ENCODE peak calls at places on chromosomes 11 and 22, in ten cellular contexts. One of them, this sample, is unnamed.

GRCh38 chr11:5486421-5486820 is 2.1 kb upstream of the OR52D1 start:
- DNase-seq in sciatic nerve: no peak
- DNase-seq in HEK293T: no peak
- DNase-seq in stimulated activated CD8-positive, alpha-beta memory T cell treated with anti-CD3 and anti-CD28 coated beads, Interleukin-15, amount 100 ng/mL, for 1 hour: no peak
- DNase-seq in globus pallidus: no peak
- DNase-seq in NCI-H1417: no peak
- DNase-seq in Caco-2: no peak
- DNase-seq in iris pigment epithelial cell: no peak
- DNase-seq in stimulated activated naive CD8-positive, alpha-beta T cell treated with anti-CD3 and anti-CD28 coated beads, Interleukin-15, amount 100 ng/mL, for 72 hours: no peak
- DNase-seq in astrocyte of the cerebellum: no peak
- DNase-seq in this sample: no peak

GRCh38 chr22:38736257-38736570 is 19.6 kb downstream of the SUN2 start:
- DNase-seq in sciatic nerve: no peak
- DNase-seq in HEK293T: no peak
- DNase-seq in stimulated activated CD8-positive, alpha-beta memory T cell treated with anti-CD3 and anti-CD28 coated beads, Interleukin-15, amount 100 ng/mL, for 1 hour: no peak
- DNase-seq in globus pallidus: no peak
- DNase-seq in NCI-H1417: no peak
- DNase-seq in Caco-2: no peak
- DNase-seq in iris pigment epithelial cell: no peak
- DNase-seq in stimulated activated naive CD8-positive, alpha-beta T cell treated with anti-CD3 and anti-CD28 coated beads, Interleukin-15, amount 100 ng/mL, for 72 hours: peak; percentile 24
- DNase-seq in astrocyte of the cerebellum: no peak
- DNase-seq in this sample: no peak

GRCh38 chr11:117870176-117870952 is 6.1 kb downstream of the FXYD6 start:
- DNase-seq in sciatic nerve: no peak
- DNase-seq in HEK293T: no peak
- DNase-seq in stimulated activated CD8-positive, alpha-beta memory T cell treated with anti-CD3 and anti-CD28 coated beads, Interleukin-15, amount 100 ng/mL, for 1 hour: no peak
- DNase-seq in globus pallidus: peak; percentile 62
- DNase-seq in NCI-H1417: peak; percentile 34
- DNase-seq in Caco-2: no peak
- DNase-seq in iris pigment epithelial cell: no peak
- DNase-seq in stimulated activated naive CD8-positive, alpha-beta T cell treated with anti-CD3 and anti-CD28 coated beads, Interleukin-15, amount 100 ng/mL, for 72 hours: no peak
- DNase-seq in astrocyte of the cerebellum: no peak
- DNase-seq in this sample: no peak

GRCh38 chr11:117000039-117000740 is 98.0 kb downstream of the SIK3 start:
- DNase-seq in sciatic nerve: no peak
- DNase-seq in HEK293T: no peak
- DNase-seq in stimulated activated CD8-positive, alpha-beta memory T cell treated with anti-CD3 and anti-CD28 coated beads, Interleukin-15, amount 100 ng/mL, for 1 hour: no peak
- DNase-seq in globus pallidus: no peak
- DNase-seq in NCI-H1417: no peak
- DNase-seq in Caco-2: no peak
- DNase-seq in iris pigment epithelial cell: no peak
- DNase-seq in stimulated activated naive CD8-positive, alpha-beta T cell treated with anti-CD3 and anti-CD28 coated beads, Interleukin-15, amount 100 ng/mL, for 72 hours: no peak
- DNase-seq in astrocyte of the cerebellum: no peak
- DNase-seq in this sample: no peak

GRCh38 chr22:19760652-19761002 is at the start of gene TBX1:
- DNase-seq in sciatic nerve: no peak
- DNase-seq in HEK293T: peak; percentile 57
- DNase-seq in stimulated activated CD8-positive, alpha-beta memory T cell treated with anti-CD3 and anti-CD28 coated beads, Interleukin-15, amount 100 ng/mL, for 1 hour: no peak
- DNase-seq in globus pallidus: no peak
- DNase-seq in NCI-H1417: no peak
- DNase-seq in Caco-2: no peak
- DNase-seq in iris pigment epithelial cell: no peak
- DNase-seq in stimulated activated naive CD8-positive, alpha-beta T cell treated with anti-CD3 and anti-CD28 coated beads, Interleukin-15, amount 100 ng/mL, for 72 hours: no peak
- DNase-seq in astrocyte of the cerebellum: no peak
- DNase-seq in this sample: no peak

GRCh38 chr11:2569731-2570210 is 125.0 kb downstream of the KCNQ1 start:
- DNase-seq in sciatic nerve: peak; percentile 51
- DNase-seq in HEK293T: no peak
- DNase-seq in stimulated activated CD8-positive, alpha-beta memory T cell treated with anti-CD3 and anti-CD28 coated beads, Interleukin-15, amount 100 ng/mL, for 1 hour: no peak
- DNase-seq in globus pallidus: no peak
- DNase-seq in NCI-H1417: no peak
- DNase-seq in Caco-2: no peak
- DNase-seq in iris pigment epithelial cell: no peak
- DNase-seq in stimulated activated naive CD8-positive, alpha-beta T cell treated with anti-CD3 and anti-CD28 coated beads, Interleukin-15, amount 100 ng/mL, for 72 hours: no peak
- DNase-seq in astrocyte of the cerebellum: no peak
- DNase-seq in this sample: no peak

GRCh38 chr11:130585545-130585944 is 137.1 kb downstream of the ADAMTS15 start:
- DNase-seq in sciatic nerve: no peak
- DNase-seq in HEK293T: no peak
- DNase-seq in stimulated activated CD8-positive, alpha-beta memory T cell treated with anti-CD3 and anti-CD28 coated beads, Interleukin-15, amount 100 ng/mL, for 1 hour: no peak
- DNase-seq in globus pallidus: no peak
- DNase-seq in NCI-H1417: no peak
- DNase-seq in Caco-2: no peak
- DNase-seq in iris pigment epithelial cell: no peak
- DNase-seq in stimulated activated naive CD8-positive, alpha-beta T cell treated with anti-CD3 and anti-CD28 coated beads, Interleukin-15, amount 100 ng/mL, for 72 hours: no peak
- DNase-seq in astrocyte of the cerebellum: peak; percentile 71
- DNase-seq in this sample: no peak

GRCh38 chr11:125407046-125407445 is 89.0 kb downstream of the FEZ1 start:
- DNase-seq in sciatic nerve: no peak
- DNase-seq in HEK293T: no peak
- DNase-seq in stimulated activated CD8-positive, alpha-beta memory T cell treated with anti-CD3 and anti-CD28 coated beads, Interleukin-15, amount 100 ng/mL, for 1 hour: no peak
- DNase-seq in globus pallidus: no peak
- DNase-seq in NCI-H1417: no peak
- DNase-seq in Caco-2: no peak
- DNase-seq in iris pigment epithelial cell: no peak
- DNase-seq in stimulated activated naive CD8-positive, alpha-beta T cell treated with anti-CD3 and anti-CD28 coated beads, Interleukin-15, amount 100 ng/mL, for 72 hours: no peak
- DNase-seq in astrocyte of the cerebellum: no peak
- DNase-seq in this sample: no peak

GRCh38 chr22:33271390-33272161 is 213.4 kb upstream of the SYN3 start:
- DNase-seq in sciatic nerve: peak; percentile 68
- DNase-seq in HEK293T: no peak
- DNase-seq in stimulated activated CD8-positive, alpha-beta memory T cell treated with anti-CD3 and anti-CD28 coated beads, Interleukin-15, amount 100 ng/mL, for 1 hour: no peak
- DNase-seq in globus pallidus: peak; percentile 35
- DNase-seq in NCI-H1417: peak; percentile 2
- DNase-seq in Caco-2: no peak
- DNase-seq in iris pigment epithelial cell: no peak
- DNase-seq in stimulated activated naive CD8-positive, alpha-beta T cell treated with anti-CD3 and anti-CD28 coated beads, Interleukin-15, amount 100 ng/mL, for 72 hours: no peak
- DNase-seq in astrocyte of the cerebellum: peak; percentile 13
- DNase-seq in this sample: no peak

GRCh38 chr11:115760528-115760837 is 256.3 kb upstream of the CADM1 start:
- DNase-seq in sciatic nerve: no peak
- DNase-seq in HEK293T: no peak
- DNase-seq in stimulated activated CD8-positive, alpha-beta memory T cell treated with anti-CD3 and anti-CD28 coated beads, Interleukin-15, amount 100 ng/mL, for 1 hour: no peak
- DNase-seq in globus pallidus: no peak
- DNase-seq in NCI-H1417: no peak
- DNase-seq in Caco-2: no peak
- DNase-seq in iris pigment epithelial cell: no peak
- DNase-seq in stimulated activated naive CD8-positive, alpha-beta T cell treated with anti-CD3 and anti-CD28 coated beads, Interleukin-15, amount 100 ng/mL, for 72 hours: no peak
- DNase-seq in astrocyte of the cerebellum: no peak
- DNase-seq in this sample: no peak

GRCh38 chr22:29797351-29797750 is 30.2 kb downstream of the UQCR10 start:
- DNase-seq in sciatic nerve: no peak
- DNase-seq in HEK293T: no peak
- DNase-seq in stimulated activated CD8-positive, alpha-beta memory T cell treated with anti-CD3 and anti-CD28 coated beads, Interleukin-15, amount 100 ng/mL, for 1 hour: no peak
- DNase-seq in globus pallidus: peak; percentile 33
- DNase-seq in NCI-H1417: no peak
- DNase-seq in Caco-2: no peak
- DNase-seq in iris pigment epithelial cell: no peak
- DNase-seq in stimulated activated naive CD8-positive, alpha-beta T cell treated with anti-CD3 and anti-CD28 coated beads, Interleukin-15, amount 100 ng/mL, for 72 hours: no peak
- DNase-seq in astrocyte of the cerebellum: no peak
- DNase-seq in this sample: no peak

GRCh38 chr22:49046546-49047305 is 780.9 kb downstream of the BRD1 start:
- DNase-seq in sciatic nerve: peak; percentile 60
- DNase-seq in HEK293T: peak; percentile 42
- DNase-seq in stimulated activated CD8-positive, alpha-beta memory T cell treated with anti-CD3 and anti-CD28 coated beads, Interleukin-15, amount 100 ng/mL, for 1 hour: no peak
- DNase-seq in globus pallidus: peak; percentile 44
- DNase-seq in NCI-H1417: peak; percentile 1
- DNase-seq in Caco-2: peak; percentile 57
- DNase-seq in iris pigment epithelial cell: no peak
- DNase-seq in stimulated activated naive CD8-positive, alpha-beta T cell treated with anti-CD3 and anti-CD28 coated beads, Interleukin-15, amount 100 ng/mL, for 72 hours: peak; percentile 41
- DNase-seq in astrocyte of the cerebellum: no peak
- DNase-seq in this sample: no peak

GRCh38 chr11:57574061-57574460 is 6.6 kb upstream of the UBE2L6 start:
- DNase-seq in sciatic nerve: no peak
- DNase-seq in HEK293T: no peak
- DNase-seq in stimulated activated CD8-positive, alpha-beta memory T cell treated with anti-CD3 and anti-CD28 coated beads, Interleukin-15, amount 100 ng/mL, for 1 hour: no peak
- DNase-seq in globus pallidus: no peak
- DNase-seq in NCI-H1417: no peak
- DNase-seq in Caco-2: no peak
- DNase-seq in iris pigment epithelial cell: no peak
- DNase-seq in stimulated activated naive CD8-positive, alpha-beta T cell treated with anti-CD3 and anti-CD28 coated beads, Interleukin-15, amount 100 ng/mL, for 72 hours: no peak
- DNase-seq in astrocyte of the cerebellum: no peak
- DNase-seq in this sample: no peak

GRCh38 chr11:124315052-124315451 is 1.3 kb upstream of the OR8D1 start:
- DNase-seq in sciatic nerve: no peak
- DNase-seq in HEK293T: no peak
- DNase-seq in stimulated activated CD8-positive, alpha-beta memory T cell treated with anti-CD3 and anti-CD28 coated beads, Interleukin-15, amount 100 ng/mL, for 1 hour: no peak
- DNase-seq in globus pallidus: no peak
- DNase-seq in NCI-H1417: no peak
- DNase-seq in Caco-2: no peak
- DNase-seq in iris pigment epithelial cell: peak; percentile 87
- DNase-seq in stimulated activated naive CD8-positive, alpha-beta T cell treated with anti-CD3 and anti-CD28 coated beads, Interleukin-15, amount 100 ng/mL, for 72 hours: no peak
- DNase-seq in astrocyte of the cerebellum: no peak
- DNase-seq in this sample: peak; percentile 30

GRCh38 chr11:29300441-29300840 is 716.4 kb downstream of the KCNA4 start:
- DNase-seq in sciatic nerve: no peak
- DNase-seq in HEK293T: no peak
- DNase-seq in stimulated activated CD8-positive, alpha-beta memory T cell treated with anti-CD3 and anti-CD28 coated beads, Interleukin-15, amount 100 ng/mL, for 1 hour: no peak
- DNase-seq in globus pallidus: no peak
- DNase-seq in NCI-H1417: no peak
- DNase-seq in Caco-2: no peak
- DNase-seq in iris pigment epithelial cell: peak; percentile 93
- DNase-seq in stimulated activated naive CD8-positive, alpha-beta T cell treated with anti-CD3 and anti-CD28 coated beads, Interleukin-15, amount 100 ng/mL, for 72 hours: no peak
- DNase-seq in astrocyte of the cerebellum: peak; percentile 77
- DNase-seq in this sample: no peak

GRCh38 chr11:75344186-75344585 is 7.3 kb downstream of the ARRB1 start:
- DNase-seq in sciatic nerve: no peak
- DNase-seq in HEK293T: no peak
- DNase-seq in stimulated activated CD8-positive, alpha-beta memory T cell treated with anti-CD3 and anti-CD28 coated beads, Interleukin-15, amount 100 ng/mL, for 1 hour: no peak
- DNase-seq in globus pallidus: no peak
- DNase-seq in NCI-H1417: no peak
- DNase-seq in Caco-2: no peak
- DNase-seq in iris pigment epithelial cell: no peak
- DNase-seq in stimulated activated naive CD8-positive, alpha-beta T cell treated with anti-CD3 and anti-CD28 coated beads, Interleukin-15, amount 100 ng/mL, for 72 hours: no peak
- DNase-seq in astrocyte of the cerebellum: no peak
- DNase-seq in this sample: no peak

GRCh38 chr11:15896026-15896425 is 460.3 kb downstream of the SOX6 start:
- DNase-seq in sciatic nerve: no peak
- DNase-seq in HEK293T: no peak
- DNase-seq in stimulated activated CD8-positive, alpha-beta memory T cell treated with anti-CD3 and anti-CD28 coated beads, Interleukin-15, amount 100 ng/mL, for 1 hour: no peak
- DNase-seq in globus pallidus: no peak
- DNase-seq in NCI-H1417: no peak
- DNase-seq in Caco-2: no peak
- DNase-seq in iris pigment epithelial cell: no peak
- DNase-seq in stimulated activated naive CD8-positive, alpha-beta T cell treated with anti-CD3 and anti-CD28 coated beads, Interleukin-15, amount 100 ng/mL, for 72 hours: no peak
- DNase-seq in astrocyte of the cerebellum: no peak
- DNase-seq in this sample: no peak

GRCh38 chr11:2914475-2915195 is 14.6 kb downstream of the PHLDA2 start:
- DNase-seq in sciatic nerve: no peak
- DNase-seq in HEK293T: no peak
- DNase-seq in stimulated activated CD8-positive, alpha-beta memory T cell treated with anti-CD3 and anti-CD28 coated beads, Interleukin-15, amount 100 ng/mL, for 1 hour: no peak
- DNase-seq in globus pallidus: no peak
- DNase-seq in NCI-H1417: no peak
- DNase-seq in Caco-2: no peak
- DNase-seq in iris pigment epithelial cell: no peak
- DNase-seq in stimulated activated naive CD8-positive, alpha-beta T cell treated with anti-CD3 and anti-CD28 coated beads, Interleukin-15, amount 100 ng/mL, for 72 hours: no peak
- DNase-seq in astrocyte of the cerebellum: no peak
- DNase-seq in this sample: no peak

GRCh38 chr11:34624069-34624468 is 3.2 kb downstream of the EHF start:
- DNase-seq in sciatic nerve: no peak
- DNase-seq in HEK293T: no peak
- DNase-seq in stimulated activated CD8-positive, alpha-beta memory T cell treated with anti-CD3 and anti-CD28 coated beads, Interleukin-15, amount 100 ng/mL, for 1 hour: no peak
- DNase-seq in globus pallidus: no peak
- DNase-seq in NCI-H1417: no peak
- DNase-seq in Caco-2: no peak
- DNase-seq in iris pigment epithelial cell: no peak
- DNase-seq in stimulated activated naive CD8-positive, alpha-beta T cell treated with anti-CD3 and anti-CD28 coated beads, Interleukin-15, amount 100 ng/mL, for 72 hours: no peak
- DNase-seq in astrocyte of the cerebellum: no peak
- DNase-seq in this sample: no peak

GRCh38 chr11:2328040-2328439 is 26.2 kb downstream of the TSPAN32 start:
- DNase-seq in sciatic nerve: no peak
- DNase-seq in HEK293T: no peak
- DNase-seq in stimulated activated CD8-positive, alpha-beta memory T cell treated with anti-CD3 and anti-CD28 coated beads, Interleukin-15, amount 100 ng/mL, for 1 hour: no peak
- DNase-seq in globus pallidus: peak; percentile 36
- DNase-seq in NCI-H1417: no peak
- DNase-seq in Caco-2: no peak
- DNase-seq in iris pigment epithelial cell: no peak
- DNase-seq in stimulated activated naive CD8-positive, alpha-beta T cell treated with anti-CD3 and anti-CD28 coated beads, Interleukin-15, amount 100 ng/mL, for 72 hours: no peak
- DNase-seq in astrocyte of the cerebellum: no peak
- DNase-seq in this sample: no peak

GRCh38 chr11:101880208-101880607 is 34.6 kb upstream of the CEP126 start:
- DNase-seq in sciatic nerve: no peak
- DNase-seq in HEK293T: peak; percentile 27
- DNase-seq in stimulated activated CD8-positive, alpha-beta memory T cell treated with anti-CD3 and anti-CD28 coated beads, Interleukin-15, amount 100 ng/mL, for 1 hour: no peak
- DNase-seq in globus pallidus: no peak
- DNase-seq in NCI-H1417: peak; percentile 12
- DNase-seq in Caco-2: peak; percentile 77
- DNase-seq in iris pigment epithelial cell: peak; percentile 81
- DNase-seq in stimulated activated naive CD8-positive, alpha-beta T cell treated with anti-CD3 and anti-CD28 coated beads, Interleukin-15, amount 100 ng/mL, for 72 hours: no peak
- DNase-seq in astrocyte of the cerebellum: peak; percentile 65
- DNase-seq in this sample: peak; percentile 34

GRCh38 chr11:67983916-67984315 is 20.0 kb downstream of the UNC93B1 start:
- DNase-seq in sciatic nerve: no peak
- DNase-seq in HEK293T: no peak
- DNase-seq in stimulated activated CD8-positive, alpha-beta memory T cell treated with anti-CD3 and anti-CD28 coated beads, Interleukin-15, amount 100 ng/mL, for 1 hour: no peak
- DNase-seq in globus pallidus: no peak
- DNase-seq in NCI-H1417: no peak
- DNase-seq in Caco-2: no peak
- DNase-seq in iris pigment epithelial cell: no peak
- DNase-seq in stimulated activated naive CD8-positive, alpha-beta T cell treated with anti-CD3 and anti-CD28 coated beads, Interleukin-15, amount 100 ng/mL, for 72 hours: no peak
- DNase-seq in astrocyte of the cerebellum: no peak
- DNase-seq in this sample: no peak

GRCh38 chr11:82462588-82462987 is 271.1 kb downstream of the FAM181B start:
- DNase-seq in sciatic nerve: no peak
- DNase-seq in HEK293T: no peak
- DNase-seq in stimulated activated CD8-positive, alpha-beta memory T cell treated with anti-CD3 and anti-CD28 coated beads, Interleukin-15, amount 100 ng/mL, for 1 hour: no peak
- DNase-seq in globus pallidus: no peak
- DNase-seq in NCI-H1417: peak; percentile 63
- DNase-seq in Caco-2: no peak
- DNase-seq in iris pigment epithelial cell: no peak
- DNase-seq in stimulated activated naive CD8-positive, alpha-beta T cell treated with anti-CD3 and anti-CD28 coated beads, Interleukin-15, amount 100 ng/mL, for 72 hours: no peak
- DNase-seq in astrocyte of the cerebellum: no peak
- DNase-seq in this sample: no peak

GRCh38 chr22:37568448-37569008 is 8.2 kb downstream of the CDC42EP1 start:
- DNase-seq in sciatic nerve: no peak
- DNase-seq in HEK293T: no peak
- DNase-seq in stimulated activated CD8-positive, alpha-beta memory T cell treated with anti-CD3 and anti-CD28 coated beads, Interleukin-15, amount 100 ng/mL, for 1 hour: no peak
- DNase-seq in globus pallidus: no peak
- DNase-seq in NCI-H1417: no peak
- DNase-seq in Caco-2: no peak
- DNase-seq in iris pigment epithelial cell: no peak
- DNase-seq in stimulated activated naive CD8-positive, alpha-beta T cell treated with anti-CD3 and anti-CD28 coated beads, Interleukin-15, amount 100 ng/mL, for 72 hours: no peak
- DNase-seq in astrocyte of the cerebellum: no peak
- DNase-seq in this sample: no peak

GRCh38 chr11:10139656-10140055 is 154.4 kb downstream of the SBF2 start:
- DNase-seq in sciatic nerve: no peak
- DNase-seq in HEK293T: no peak
- DNase-seq in stimulated activated CD8-positive, alpha-beta memory T cell treated with anti-CD3 and anti-CD28 coated beads, Interleukin-15, amount 100 ng/mL, for 1 hour: no peak
- DNase-seq in globus pallidus: no peak
- DNase-seq in NCI-H1417: no peak
- DNase-seq in Caco-2: no peak
- DNase-seq in iris pigment epithelial cell: peak; percentile 92
- DNase-seq in stimulated activated naive CD8-positive, alpha-beta T cell treated with anti-CD3 and anti-CD28 coated beads, Interleukin-15, amount 100 ng/mL, for 72 hours: no peak
- DNase-seq in astrocyte of the cerebellum: peak; percentile 63
- DNase-seq in this sample: peak; percentile 82

GRCh38 chr11:27028653-27029052 is 12.0 kb upstream of the BBOX1 start:
- DNase-seq in sciatic nerve: no peak
- DNase-seq in HEK293T: no peak
- DNase-seq in stimulated activated CD8-positive, alpha-beta memory T cell treated with anti-CD3 and anti-CD28 coated beads, Interleukin-15, amount 100 ng/mL, for 1 hour: no peak
- DNase-seq in globus pallidus: no peak
- DNase-seq in NCI-H1417: no peak
- DNase-seq in Caco-2: no peak
- DNase-seq in iris pigment epithelial cell: no peak
- DNase-seq in stimulated activated naive CD8-positive, alpha-beta T cell treated with anti-CD3 and anti-CD28 coated beads, Interleukin-15, amount 100 ng/mL, for 72 hours: no peak
- DNase-seq in astrocyte of the cerebellum: no peak
- DNase-seq in this sample: no peak

GRCh38 chr11:62573006-62573591 is 592 bp downstream of the EEF1G start:
- DNase-seq in sciatic nerve: no peak
- DNase-seq in HEK293T: no peak
- DNase-seq in stimulated activated CD8-positive, alpha-beta memory T cell treated with anti-CD3 and anti-CD28 coated beads, Interleukin-15, amount 100 ng/mL, for 1 hour: no peak
- DNase-seq in globus pallidus: no peak
- DNase-seq in NCI-H1417: no peak
- DNase-seq in Caco-2: peak; percentile 48
- DNase-seq in iris pigment epithelial cell: no peak
- DNase-seq in stimulated activated naive CD8-positive, alpha-beta T cell treated with anti-CD3 and anti-CD28 coated beads, Interleukin-15, amount 100 ng/mL, for 72 hours: no peak
- DNase-seq in astrocyte of the cerebellum: no peak
- DNase-seq in this sample: no peak

GRCh38 chr22:39643311-39644083 is 72.9 kb downstream of the CACNA1I start:
- DNase-seq in sciatic nerve: no peak
- DNase-seq in HEK293T: no peak
- DNase-seq in stimulated activated CD8-positive, alpha-beta memory T cell treated with anti-CD3 and anti-CD28 coated beads, Interleukin-15, amount 100 ng/mL, for 1 hour: no peak
- DNase-seq in globus pallidus: no peak
- DNase-seq in NCI-H1417: no peak
- DNase-seq in Caco-2: no peak
- DNase-seq in iris pigment epithelial cell: peak; percentile 77
- DNase-seq in stimulated activated naive CD8-positive, alpha-beta T cell treated with anti-CD3 and anti-CD28 coated beads, Interleukin-15, amount 100 ng/mL, for 72 hours: no peak
- DNase-seq in astrocyte of the cerebellum: no peak
- DNase-seq in this sample: no peak